ENCODE peak calls at places on chromosome 6, in nine cellular contexts. Z, U, D, Y, J, V, C, X and A are unnamed samples. For H3K4me1 and H3K36me3, the result is how much of the 10 kb centered on the place peaks cover.

GRCh38 chr6:23659125-23659524 is 466.9 kb upstream of the NRSN1 start:
- DNase-seq in C (peak), D (peak), V (no peak), X (no peak), Z (no peak), J (no peak), Y (no peak), U (peak), A (no peak)

GRCh38 chr6:170210026-170210390 is 80.9 kb downstream of the DLL1 start:
- DNase-seq in D (no peak), Z (no peak), Y (peak), J (no peak), C (no peak), X (no peak), U (no peak), V (peak), A (no peak)

GRCh38 chr6:137173501-137173900 is at the start of gene IL22RA2:
- DNase-seq in J (no peak), U (no peak), X (no peak), Y (no peak), C (no peak), D (no peak), V (no peak), Z (no peak), A (no peak)

GRCh38 chr6:165732696-165733486 is 69.8 kb upstream of the PDE10A start:
- DNase-seq in C (no peak), J (no peak), Z (no peak), V (no peak), X (no peak), U (no peak), Y (no peak), D (no peak), A (no peak)

GRCh38 chr6:169807699-169808607 is 56.5 kb downstream of the ERMARD start:
- DNase-seq in V (no peak), U (no peak), D (no peak), X (no peak), C (no peak), Y (peak), J (no peak), Z (no peak), A (no peak)

GRCh38 chr6:134293659-134294161 is 24.2 kb downstream of the SGK1 start:
- DNase-seq in V (no peak), Z (no peak), J (no peak), C (no peak), X (no peak), Y (no peak), D (no peak), U (no peak), A (no peak)

GRCh38 chr6:161057103-161058091 is 65.8 kb downstream of the MAP3K4 start:
- DNase-seq in X (no peak), Y (no peak), D (no peak), V (no peak), C (no peak), Z (no peak), U (no peak), J (no peak), A (no peak)

GRCh38 chr6:37557645-37558114 is 58.0 kb upstream of the CCDC167 start:
- DNase-seq in Y (no peak), U (no peak), J (no peak), V (no peak), C (peak), D (no peak), X (no peak), Z (no peak), A (no peak)

GRCh38 chr6:128078276-128078675 is 177.4 kb upstream of the THEMIS start:
- DNase-seq in J (no peak), D (no peak), Z (no peak), U (no peak), V (no peak), X (no peak), Y (no peak), C (no peak), A (no peak)

GRCh38 chr6:32182617-32183016 is 1.4 kb downstream of the AGER start:
- DNase-seq in J (no peak), Y (no peak), X (no peak), C (no peak), V (no peak), U (no peak), D (no peak), Z (no peak), A (no peak)

GRCh38 chr6:11275598-11275997 is 43.1 kb upstream of the NEDD9 start:
- DNase-seq in Y (no peak), X (no peak), Z (no peak), V (no peak), J (no peak), C (no peak), D (no peak), U (no peak), A (peak)

GRCh38 chr6:22294301-22294700 is 2.5 kb downstream of the PRL start:
- DNase-seq in V (no peak), U (no peak), Y (no peak), C (no peak), D (no peak), X (no peak), Z (no peak), J (no peak), A (no peak)

DNA sequence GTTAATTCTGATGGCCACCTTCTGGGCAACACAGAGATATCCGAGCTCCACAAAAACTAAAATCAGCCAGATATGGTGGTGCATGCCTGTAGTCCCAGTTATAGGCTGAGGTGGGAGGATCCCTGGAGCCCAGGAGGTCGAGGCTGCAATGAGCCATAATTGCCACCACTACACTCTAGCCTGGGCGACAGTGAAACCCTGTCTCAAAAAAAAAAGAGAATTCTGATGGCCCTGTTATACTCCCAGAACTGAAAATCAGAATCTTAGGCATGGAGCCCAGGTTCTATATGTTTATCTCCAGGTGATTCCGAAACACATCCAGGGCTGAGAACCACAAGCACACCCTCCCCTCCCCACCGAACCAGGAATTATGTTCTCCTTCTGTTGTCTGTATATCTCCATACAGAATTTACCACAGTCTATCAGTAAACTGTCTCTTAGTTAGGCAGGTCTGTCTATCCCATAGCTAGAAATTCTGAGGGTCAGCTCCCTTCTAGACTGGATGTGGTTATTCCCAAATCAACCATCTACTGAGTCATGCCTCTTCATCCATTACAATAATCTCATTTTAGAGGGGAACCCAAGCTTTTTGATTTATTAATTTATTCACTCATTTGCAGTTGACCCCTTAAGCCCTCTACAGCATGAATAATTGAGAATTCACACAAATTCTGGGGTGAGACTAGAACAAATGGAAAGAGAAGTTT is 24.8 kb upstream of the CCND3 start:
- DNase-seq in Z (no peak), Y (no peak), D (no peak), J (no peak), C (peak), U (no peak), X (no peak), V (no peak), A (no peak)
- H3K4me1 ChIP-seq in Z (half or more), Y (half or more), D (under half), J (half or more), C (under half), U (under half), X (under half), V (under half), A (half or more)

GRCh38 chr6:106530026-106530425 is 99.3 kb downstream of the RTN4IP1 start:
- DNase-seq in V (no peak), X (no peak), U (no peak), Z (no peak), D (no peak), Y (no peak), C (peak), J (no peak), A (no peak)

GRCh38 chr6:106527111-106527510 is 102.2 kb downstream of the RTN4IP1 start:
- DNase-seq in V (no peak), D (no peak), U (no peak), J (no peak), C (peak), Z (no peak), X (no peak), Y (no peak), A (no peak)

GRCh38 chr6:106529438-106529837 is 99.9 kb downstream of the RTN4IP1 start:
- DNase-seq in J (no peak), Z (no peak), Y (no peak), D (no peak), V (no peak), X (no peak), C (no peak), U (no peak), A (no peak)

GRCh38 chr6:106527979-106528378 is 101.3 kb downstream of the RTN4IP1 start:
- DNase-seq in Z (no peak), J (no peak), X (no peak), D (no peak), C (peak), U (peak), V (no peak), Y (no peak), A (no peak)

DNA sequence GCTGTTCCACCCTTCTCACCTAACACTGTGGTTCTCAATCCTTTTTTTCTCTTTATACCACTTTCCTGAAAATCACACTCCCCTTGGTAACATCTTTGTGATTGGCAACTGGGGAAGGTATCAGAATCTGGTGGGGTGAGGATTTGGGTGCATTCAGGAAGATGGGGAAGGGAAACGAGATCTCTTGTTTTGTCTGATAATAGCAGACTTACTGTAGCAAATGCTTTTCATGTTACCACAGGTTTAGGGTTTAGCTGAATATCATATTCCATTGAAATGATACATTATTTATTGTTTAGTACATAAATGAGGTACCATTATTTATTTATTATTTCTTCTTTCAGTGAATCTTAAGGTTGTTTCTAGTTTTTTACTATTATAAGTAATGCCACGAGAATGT is 100.8 kb downstream of the RTN4IP1 start:
- DNase-seq in Y (no peak), D (no peak), J (no peak), X (no peak), Z (no peak), V (no peak), C (no peak), U (no peak), A (no peak)
- H3K36me3 ChIP-seq in Y (half or more), D (under half), J (under half), X (under half), Z (under half), V (under half), C (under half), U (under half), A (under half)

DNA sequence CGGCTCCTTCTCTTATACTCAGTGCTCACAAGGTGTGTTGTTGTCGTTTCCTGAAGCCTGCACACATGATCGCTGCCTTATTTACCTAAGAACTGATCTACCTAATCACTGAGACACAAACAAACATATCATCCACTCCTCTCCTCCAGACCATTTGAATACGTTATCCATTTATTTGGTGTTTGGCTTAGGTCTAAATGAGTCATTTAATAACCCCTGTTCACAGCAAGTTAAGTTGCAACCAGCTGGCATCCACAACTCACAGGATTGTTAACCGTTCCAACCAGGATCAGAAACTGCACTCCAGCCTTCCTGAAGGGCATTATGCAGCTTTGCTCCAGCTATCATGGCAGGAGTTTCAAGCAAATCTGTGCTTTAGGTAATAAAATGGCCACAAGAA is 511.1 kb upstream of the MAP3K7 start:
- DNase-seq in V (no peak), X (no peak), C (no peak), U (no peak), Y (no peak), J (no peak), D (no peak), Z (no peak), A (no peak)
- H3K27ac ChIP-seq in V (peak), X (no peak), C (no peak), U (no peak), Y (no peak), J (no peak), D (no peak), Z (no peak), A (no peak)

GRCh38 chr6:25377672-25378071 is 98.5 kb downstream of the CARMIL1 start:
- DNase-seq in V (no peak), Y (no peak), U (no peak), X (no peak), D (no peak), C (no peak), J (no peak), Z (no peak), A (no peak)
- H3K4me1 ChIP-seq in V (under half), Y (under half), U (under half), X (under half), D (under half), C (under half), J (under half), Z (under half), A (under half)

GRCh38 chr6:150971230-150971629 is 105.7 kb downstream of the MTHFD1L start:
- DNase-seq in V (no peak), C (no peak), U (no peak), Y (no peak), X (no peak), D (no peak), J (no peak), Z (no peak), A (no peak)
- H3K36me3 ChIP-seq in V (under half), C (half or more), U (half or more), Y (half or more), X (under half), D (under half), J (under half), Z (under half), A (under half)

DNA sequence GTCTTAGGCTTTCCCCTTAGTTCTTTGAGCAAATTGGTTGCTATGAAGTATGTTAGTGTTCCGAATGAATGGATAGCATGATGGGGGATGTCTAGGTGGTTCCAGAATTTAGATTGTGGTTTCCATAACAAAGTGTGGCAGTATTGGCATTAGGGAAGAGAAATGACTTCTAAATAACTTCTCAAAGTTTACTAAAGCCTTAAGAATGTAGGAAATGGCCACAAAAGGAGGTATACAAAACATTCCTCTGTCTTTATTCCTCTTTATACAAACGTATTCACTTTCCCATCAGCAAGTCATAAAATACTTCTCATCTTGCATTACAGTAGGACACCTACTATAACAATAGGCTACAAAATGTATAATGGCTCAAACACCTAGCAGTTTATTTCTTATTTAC is 279.6 kb downstream of the ESR1 start:
- DNase-seq in V (no peak), J (no peak), Z (no peak), U (peak), Y (no peak), C (no peak), X (no peak), D (no peak), A (no peak)
- H3K27ac ChIP-seq in V (no peak), J (no peak), Z (no peak), U (no peak), Y (no peak), C (no peak), X (no peak), D (no peak), A (no peak)

GRCh38 chr6:44064089-44064947 is 62.9 kb downstream of the MRPL14 start:
- DNase-seq in V (no peak), C (peak), Z (peak), X (no peak), J (no peak), D (peak), U (peak), Y (no peak), A (no peak)
- H3K4me1 ChIP-seq in V (under half), C (under half), Z (under half), X (under half), J (under half), D (under half), U (half or more), Y (under half), A (under half)

GRCh38 chr6:144449911-144450690 is 165.0 kb downstream of the UTRN start:
- DNase-seq in D (peak), J (no peak), C (no peak), Y (no peak), U (no peak), Z (no peak), X (no peak), V (no peak), A (no peak)

GRCh38 chr6:144443157-144443556 is 158.0 kb downstream of the UTRN start:
- DNase-seq in J (no peak), U (no peak), X (no peak), D (no peak), Y (no peak), V (no peak), C (no peak), Z (no peak), A (no peak)

GRCh38 chr6:144449218-144449617 is 164.1 kb downstream of the UTRN start:
- DNase-seq in Z (no peak), V (no peak), D (no peak), U (no peak), Y (no peak), C (no peak), J (no peak), X (no peak), A (no peak)

DNA sequence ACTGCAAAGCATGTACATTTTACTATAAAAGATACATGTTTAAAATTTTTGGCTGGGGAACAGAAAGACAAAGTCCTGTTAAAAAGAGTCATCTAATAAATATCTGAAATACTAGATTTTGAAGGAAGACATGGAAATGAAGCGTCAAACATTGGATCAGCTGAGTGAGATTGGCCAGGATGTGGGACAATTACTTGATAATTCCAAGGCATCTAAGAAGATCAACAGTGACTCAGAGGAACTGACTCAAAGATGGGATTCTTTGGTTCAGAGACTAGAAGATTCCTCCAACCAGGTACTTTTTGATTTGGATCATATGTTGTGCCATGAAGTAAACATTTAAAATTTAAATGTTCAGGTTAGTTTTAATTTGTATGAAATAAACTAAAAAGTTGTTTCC is 162.4 kb downstream of the UTRN start:
- DNase-seq in C (peak), J (no peak), Y (no peak), X (no peak), Z (no peak), U (peak), D (no peak), V (no peak), A (no peak)
- H3K36me3 ChIP-seq in C (under half), J (under half), Y (half or more), X (under half), Z (half or more), U (under half), D (under half), V (under half), A (under half)

GRCh38 chr6:26017567-26017966 is 55.0 kb downstream of the TRIM38 start:
- DNase-seq in U (peak), X (peak), V (peak), D (no peak), Z (peak), J (no peak), C (peak), Y (peak), A (peak)
- H3K27ac ChIP-seq in U (peak), X (peak), V (peak), D (no peak), Z (peak), J (no peak), C (peak), Y (peak), A (peak)

GRCh38 chr6:90190752-90191393 is 105.8 kb downstream of the BACH2 start:
- DNase-seq in V (no peak), C (no peak), Z (no peak), X (no peak), U (no peak), Y (no peak), D (no peak), J (no peak), A (no peak)
- H3K4me1 ChIP-seq in V (under half), C (under half), Z (under half), X (half or more), U (under half), Y (half or more), D (under half), J (half or more), A (under half)